ENCODE peak calls at places on chromosomes 3 and 15, in five cellular contexts. D, L, W, K and Q are unnamed samples.

GRCh38 chr3:36496734-36497133 is 116.4 kb downstream of the STAC start:
- DNase-seq in D (no peak), L (no peak), W (no peak), K (no peak), Q (no peak)

GRCh38 chr3:9347086-9347485 is 15.8 kb upstream of the THUMPD3 start:
- DNase-seq in D (no peak), L (no peak), W (no peak), K (no peak), Q (no peak)

GRCh38 chr3:178079966-178080365 is 456.3 kb upstream of the KCNMB2 start:
- DNase-seq in D (no peak), L (no peak), W (no peak), K (no peak), Q (no peak)

GRCh38 chr15:70126382-70126781 is 28.7 kb upstream of the TLE3 start:
- DNase-seq in D (no peak), L (no peak), W (no peak), K (no peak), Q (no peak)

GRCh38 chr15:66755298-66756068 is 53.4 kb downstream of the SMAD6 start:
- DNase-seq in D (no peak), L (no peak), W (no peak), K (no peak), Q (no peak)

GRCh38 chr3:20648294-20648693 is 462.3 kb upstream of the SGO1 start:
- DNase-seq in D (no peak), L (no peak), W (no peak), K (no peak), Q (peak)

GRCh38 chr15:40838756-40839155 is 5.1 kb upstream of the SPINT1 start:
- DNase-seq in D (no peak), L (no peak), W (no peak), K (no peak), Q (no peak)

GRCh38 chr3:112799946-112800345 is 46.7 kb downstream of the CD200R1L start:
- DNase-seq in D (no peak), L (no peak), W (no peak), K (no peak), Q (no peak)

GRCh38 chr3:110384601-110385000 is 687.0 kb upstream of the NECTIN3 start:
- DNase-seq in D (no peak), L (no peak), W (no peak), K (no peak), Q (no peak)

GRCh38 chr3:183924543-183924942 is 39.9 kb upstream of the PARL start:
- DNase-seq in D (no peak), L (no peak), W (no peak), K (no peak), Q (peak)

GRCh38 chr3:183917776-183918175 is 33.1 kb upstream of the PARL start:
- DNase-seq in D (no peak), L (no peak), W (no peak), K (no peak), Q (no peak)

GRCh38 chr3:183924956-183925355 is 40.3 kb upstream of the PARL start:
- DNase-seq in D (no peak), L (no peak), W (no peak), K (no peak), Q (no peak)

GRCh38 chr3:183918178-183918577 is 33.5 kb upstream of the PARL start:
- DNase-seq in D (no peak), L (no peak), W (no peak), K (no peak), Q (no peak)

DNA sequence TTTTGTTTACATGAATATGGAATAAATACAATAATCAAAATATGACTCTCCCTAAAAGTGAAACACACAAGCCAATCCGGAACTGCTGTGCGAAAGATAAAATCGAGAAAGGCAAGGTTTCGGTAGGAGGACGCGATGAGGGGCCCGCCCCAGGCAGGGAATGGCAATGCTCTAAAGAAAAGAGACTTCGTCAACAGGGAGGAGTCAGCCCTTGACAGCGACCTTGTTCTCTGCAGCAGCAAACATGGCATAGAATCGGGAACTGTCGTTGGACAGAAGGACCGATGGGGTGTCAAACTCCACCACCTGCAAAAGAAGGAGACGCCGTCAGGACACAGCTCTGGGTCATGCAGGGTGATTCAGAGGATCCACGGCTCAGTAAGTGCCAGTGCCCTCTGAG is 36.4 kb upstream of the PARL start:
- DNase-seq in D (no peak), L (no peak), W (no peak), K (no peak), Q (no peak)
- H3K4me3 ChIP-seq in D (no peak), L (no peak), W (no peak), K (no peak), Q (no peak)

DNA sequence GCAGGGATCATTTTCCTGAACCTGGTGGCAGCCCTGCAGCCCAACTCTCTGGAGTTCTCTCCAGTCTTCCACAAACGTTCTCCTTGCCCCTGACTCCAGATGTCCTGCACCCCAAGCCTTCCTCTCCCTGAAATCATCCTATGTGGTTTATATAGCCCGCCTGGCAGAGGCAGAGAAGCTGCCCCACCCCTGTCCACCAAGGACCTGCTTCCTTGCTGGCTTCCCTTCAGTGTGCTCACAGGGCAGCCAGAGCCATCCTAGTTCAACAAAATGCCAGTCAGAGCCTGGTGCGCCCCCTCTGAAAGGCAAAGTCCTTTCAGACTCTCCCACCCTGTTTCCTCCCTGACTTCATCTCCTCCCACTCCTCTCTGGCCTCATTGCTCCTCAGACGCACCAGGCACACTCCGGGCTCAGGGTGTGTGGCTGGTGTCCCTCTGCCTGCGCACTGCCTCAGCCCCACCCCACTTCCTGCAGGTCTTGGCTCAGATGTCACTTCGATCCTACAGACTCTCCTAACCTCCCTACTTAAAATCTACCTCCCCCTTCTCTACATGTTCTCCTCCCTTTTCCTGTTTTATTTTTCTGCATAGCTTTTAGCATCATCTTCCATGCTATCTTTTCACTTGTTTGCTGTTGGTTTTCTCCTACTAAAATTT is 5.9 kb downstream of the KBTBD13 start:
- DNase-seq in D (no peak), L (no peak), W (no peak), K (no peak), Q (no peak)
- H3K4me3 ChIP-seq in D (no peak), L (no peak), W (no peak), K (no peak), Q (no peak)

GRCh38 chr3:15989419-15989818 is 185.1 kb upstream of the GALNT15 start:
- DNase-seq in D (no peak), L (no peak), W (no peak), K (no peak), Q (no peak)
- H3K4me3 ChIP-seq in D (no peak), L (no peak), W (no peak), K (no peak), Q (no peak)

DNA sequence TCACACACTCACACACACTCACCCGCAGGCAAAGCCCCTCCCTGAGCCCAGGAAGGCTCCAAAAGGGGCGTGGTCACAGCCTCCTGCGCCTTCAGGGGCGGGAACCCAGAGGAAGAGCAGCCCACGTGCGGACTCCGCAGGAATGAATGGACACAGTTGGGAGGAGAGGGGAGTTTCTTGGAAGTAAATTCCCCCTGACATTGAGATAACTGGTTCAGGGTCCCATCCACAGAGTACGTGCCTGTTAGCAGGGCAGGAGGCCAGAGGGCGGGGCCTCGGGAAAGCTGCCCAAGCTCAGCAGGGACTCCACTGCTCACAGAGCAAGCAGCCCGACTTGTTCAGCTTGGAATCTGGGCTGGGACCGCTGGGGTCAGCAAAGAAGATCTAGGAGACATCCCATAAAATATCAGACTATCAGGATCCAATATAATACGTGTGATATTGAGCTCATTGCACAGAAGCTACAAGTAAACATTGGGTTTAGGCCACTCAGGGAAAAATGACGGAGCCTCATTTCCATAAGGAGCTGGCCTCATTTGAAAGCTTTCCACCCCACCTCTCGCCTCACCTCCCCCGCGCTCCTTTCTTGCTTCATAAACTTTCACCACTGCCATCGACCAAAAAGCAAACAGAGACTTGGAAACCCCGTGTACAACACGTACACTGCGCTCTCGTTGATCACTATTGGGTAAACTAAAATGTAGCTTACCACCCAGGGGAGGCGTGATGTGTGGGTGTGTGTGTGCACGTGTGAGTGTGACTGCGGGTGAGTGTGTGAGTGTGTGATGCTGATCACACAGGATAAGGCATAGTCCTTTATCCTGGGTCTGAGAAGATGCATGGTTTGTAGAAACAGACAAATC is 36.0 kb downstream of the TM2D3 start:
- DNase-seq in D (no peak), L (peak), W (peak), K (peak), Q (no peak)
- H3K4me3 ChIP-seq in D (no peak), L (peak), W (no peak), K (no peak), Q (no peak)

GRCh38 chr15:73992594-73992898 is 451 bp upstream of the STOML1 start:
- DNase-seq in D (no peak), L (no peak), W (no peak), K (no peak), Q (no peak)

GRCh38 chr15:73991726-73992593 is at the start of gene STOML1:
- DNase-seq in D (peak), L (peak), W (peak), K (peak), Q (peak)

GRCh38 chr15:73994912-73995622 is 551 bp downstream of the PML start:
- DNase-seq in D (no peak), L (no peak), W (peak), K (peak), Q (peak)

GRCh38 chr15:73994419-73994883 is at the start of gene PML:
- DNase-seq in D (peak), L (peak), W (peak), K (peak), Q (peak)

GRCh38 chr15:73993211-73993994 is 1.1 kb upstream of the PML start:
- DNase-seq in D (no peak), L (no peak), W (no peak), K (no peak), Q (no peak)
- H3K4me3 ChIP-seq in D (no peak), L (peak), W (no peak), K (no peak), Q (no peak)

GRCh38 chr3:149375824-149376196 is 1.6 kb downstream of the TM4SF1 start:
- DNase-seq in D (no peak), L (no peak), W (no peak), K (no peak), Q (no peak)

GRCh38 chr3:149378420-149379388 is 1.3 kb upstream of the TM4SF1 start:
- DNase-seq in D (no peak), L (no peak), W (no peak), K (no peak), Q (no peak)

GRCh38 chr3:149377408-149378111 is at the start of gene TM4SF1:
- DNase-seq in D (no peak), L (peak), W (peak), K (peak), Q (no peak)

GRCh38 chr3:149375164-149375823 is 2.2 kb downstream of the TM4SF1 start:
- DNase-seq in D (no peak), L (no peak), W (no peak), K (no peak), Q (no peak)

GRCh38 chr3:149376728-149377407 is 581 bp downstream of the TM4SF1 start:
- DNase-seq in D (no peak), L (no peak), W (no peak), K (no peak), Q (no peak)
- H3K4me3 ChIP-seq in D (no peak), L (peak), W (peak), K (peak), Q (no peak)

GRCh38 chr3:120280566-120280965 is 4.5 kb downstream of the GPR156 start:
- DNase-seq in D (peak), L (no peak), W (no peak), K (no peak), Q (no peak)

GRCh38 chr3:120280026-120280425 is 5.0 kb downstream of the GPR156 start:
- DNase-seq in D (no peak), L (no peak), W (no peak), K (no peak), Q (no peak)

GRCh38 chr3:120284702-120285507 is at the start of gene GPR156:
- DNase-seq in D (peak), L (no peak), W (no peak), K (no peak), Q (no peak)

GRCh38 chr3:120289636-120290035 is 4.6 kb upstream of the GPR156 start:
- DNase-seq in D (no peak), L (no peak), W (no peak), K (no peak), Q (no peak)

GRCh38 chr3:120285508-120285841 is 453 bp upstream of the GPR156 start:
- DNase-seq in D (no peak), L (no peak), W (no peak), K (no peak), Q (no peak)
- H3K4me3 ChIP-seq in D (no peak), L (peak), W (no peak), K (peak), Q (no peak)

GRCh38 chr3:99869621-99870020 is 52.0 kb downstream of the CMSS1 start:
- DNase-seq in D (no peak), L (no peak), W (no peak), K (no peak), Q (no peak)

GRCh38 chr3:99871231-99871898 is 53.7 kb downstream of the CMSS1 start:
- DNase-seq in D (no peak), L (no peak), W (no peak), K (no peak), Q (no peak)

GRCh38 chr3:99870712-99871111 is 53.0 kb downstream of the CMSS1 start:
- DNase-seq in D (no peak), L (no peak), W (no peak), K (no peak), Q (no peak)

GRCh38 chr3:99875573-99875924 is 57.9 kb downstream of the CMSS1 start:
- DNase-seq in D (no peak), L (no peak), W (no peak), K (no peak), Q (peak)

DNA sequence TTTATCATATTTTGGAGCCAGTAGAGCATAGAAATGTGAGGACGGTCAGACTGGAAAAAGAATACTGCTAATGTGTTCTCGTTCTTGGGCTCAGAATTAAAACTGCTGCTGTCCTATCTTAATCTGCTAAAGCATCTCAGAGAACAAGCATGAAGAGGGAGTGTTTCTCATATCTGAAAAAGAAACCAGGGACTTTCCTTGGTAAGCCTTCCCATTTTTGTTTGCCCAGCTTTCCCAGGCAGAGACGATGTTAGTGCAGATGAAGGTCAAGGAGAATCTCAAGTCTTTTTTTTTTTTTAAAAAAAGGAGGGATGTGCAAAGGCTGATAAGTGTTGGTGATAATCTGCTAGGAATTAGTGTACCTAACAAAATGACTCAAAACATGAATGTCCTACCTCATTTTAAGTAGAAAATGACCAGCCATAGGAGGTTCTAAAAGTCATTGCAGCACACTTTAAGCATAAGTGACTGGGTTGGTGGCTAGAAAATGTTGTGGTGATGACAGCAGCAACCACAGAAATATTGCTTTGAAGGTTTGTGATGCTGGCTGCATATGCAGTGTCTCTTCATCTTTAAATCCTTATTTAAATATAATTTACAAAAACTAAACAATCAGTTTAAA is 55.1 kb downstream of the CMSS1 start:
- DNase-seq in D (peak), L (no peak), W (no peak), K (no peak), Q (peak)
- H3K4me3 ChIP-seq in D (no peak), L (peak), W (peak), K (peak), Q (no peak)

GRCh38 chr3:155737844-155738460 is 6.9 kb downstream of the PLCH1 start:
- DNase-seq in D (peak), L (no peak), W (no peak), K (no peak), Q (peak)
- H3K4me3 ChIP-seq in D (no peak), L (no peak), W (no peak), K (no peak), Q (no peak)

GRCh38 chr15:77071338-77072223 is 672 bp upstream of the TSPAN3 start:
- DNase-seq in D (no peak), L (no peak), W (no peak), K (no peak), Q (no peak)
- H3K4me3 ChIP-seq in D (no peak), L (peak), W (no peak), K (no peak), Q (peak)